ENCODE peak calls at places on chromosomes 1 and 21, in eight cellular contexts. One of them, this sample, is unnamed.

GRCh38 chr21:36385909-36386642 is 884 bp downstream of the CHAF1B start:
- DNase-seq in fibroblast of the aortic adventitia: peak
- DNase-seq in cardiac muscle cell: peak
- DNase-seq in AG10803: peak
- DNase-seq in lung: no peak
- DNase-seq in body of pancreas: no peak
- DNase-seq in BE2C: no peak
- DNase-seq in mucosa of descending colon: no peak
- DNase-seq in this sample: no peak

GRCh38 chr1:44423706-44424546 is 18.9 kb downstream of the RNF220 start:
- DNase-seq in fibroblast of the aortic adventitia: peak
- DNase-seq in BE2C: no peak
- DNase-seq in mucosa of descending colon: peak
- DNase-seq in body of pancreas: peak
- DNase-seq in cardiac muscle cell: peak
- DNase-seq in lung: peak
- DNase-seq in AG10803: peak
- DNase-seq in this sample: peak

GRCh38 chr1:1040004-1040991 is 20.4 kb downstream of the AGRN start:
- DNase-seq in cardiac muscle cell: peak
- DNase-seq in lung: peak
- DNase-seq in fibroblast of the aortic adventitia: peak
- DNase-seq in BE2C: peak
- DNase-seq in mucosa of descending colon: peak
- DNase-seq in body of pancreas: peak
- DNase-seq in AG10803: peak
- DNase-seq in this sample: peak

GRCh38 chr1:38341694-38342093 is 295.1 kb upstream of the POU3F1 start:
- DNase-seq in AG10803: no peak
- DNase-seq in mucosa of descending colon: no peak
- DNase-seq in body of pancreas: no peak
- DNase-seq in BE2C: no peak
- DNase-seq in cardiac muscle cell: no peak
- DNase-seq in lung: no peak
- DNase-seq in fibroblast of the aortic adventitia: no peak
- DNase-seq in this sample: no peak

GRCh38 chr1:21647431-21648373 is 21.5 kb downstream of the RAP1GAP start:
- DNase-seq in cardiac muscle cell: peak
- DNase-seq in body of pancreas: peak
- DNase-seq in fibroblast of the aortic adventitia: peak
- DNase-seq in BE2C: no peak
- DNase-seq in AG10803: no peak
- DNase-seq in mucosa of descending colon: peak
- DNase-seq in lung: no peak
- DNase-seq in this sample: no peak

GRCh38 chr21:36889401-36889800 is 77.1 kb downstream of the HLCS start:
- DNase-seq in cardiac muscle cell: peak
- DNase-seq in BE2C: no peak
- DNase-seq in fibroblast of the aortic adventitia: peak
- DNase-seq in mucosa of descending colon: no peak
- DNase-seq in body of pancreas: no peak
- DNase-seq in lung: peak
- DNase-seq in AG10803: no peak
- DNase-seq in this sample: no peak

GRCh38 chr1:48223372-48224081 is 1.0 kb downstream of the SLC5A9 start:
- DNase-seq in cardiac muscle cell: no peak
- DNase-seq in lung: no peak
- DNase-seq in AG10803: no peak
- DNase-seq in body of pancreas: peak
- DNase-seq in fibroblast of the aortic adventitia: no peak
- DNase-seq in mucosa of descending colon: peak
- DNase-seq in BE2C: no peak
- DNase-seq in this sample: no peak

GRCh38 chr1:87093286-87093685 is 178.9 kb downstream of the HS2ST1 start:
- DNase-seq in fibroblast of the aortic adventitia: no peak
- DNase-seq in cardiac muscle cell: no peak
- DNase-seq in mucosa of descending colon: no peak
- DNase-seq in lung: no peak
- DNase-seq in AG10803: no peak
- DNase-seq in BE2C: no peak
- DNase-seq in body of pancreas: no peak
- DNase-seq in this sample: no peak

GRCh38 chr1:177340601-177341067 is 169.9 kb downstream of the BRINP2 start:
- DNase-seq in cardiac muscle cell: no peak
- DNase-seq in lung: no peak
- DNase-seq in BE2C: no peak
- DNase-seq in mucosa of descending colon: no peak
- DNase-seq in fibroblast of the aortic adventitia: no peak
- DNase-seq in body of pancreas: no peak
- DNase-seq in AG10803: no peak
- DNase-seq in this sample: no peak

GRCh38 chr1:207145401-207146058 is 41.5 kb downstream of the C4BPA start:
- DNase-seq in fibroblast of the aortic adventitia: no peak
- DNase-seq in AG10803: no peak
- DNase-seq in mucosa of descending colon: no peak
- DNase-seq in body of pancreas: no peak
- DNase-seq in BE2C: no peak
- DNase-seq in cardiac muscle cell: peak
- DNase-seq in lung: no peak
- DNase-seq in this sample: no peak

DNA sequence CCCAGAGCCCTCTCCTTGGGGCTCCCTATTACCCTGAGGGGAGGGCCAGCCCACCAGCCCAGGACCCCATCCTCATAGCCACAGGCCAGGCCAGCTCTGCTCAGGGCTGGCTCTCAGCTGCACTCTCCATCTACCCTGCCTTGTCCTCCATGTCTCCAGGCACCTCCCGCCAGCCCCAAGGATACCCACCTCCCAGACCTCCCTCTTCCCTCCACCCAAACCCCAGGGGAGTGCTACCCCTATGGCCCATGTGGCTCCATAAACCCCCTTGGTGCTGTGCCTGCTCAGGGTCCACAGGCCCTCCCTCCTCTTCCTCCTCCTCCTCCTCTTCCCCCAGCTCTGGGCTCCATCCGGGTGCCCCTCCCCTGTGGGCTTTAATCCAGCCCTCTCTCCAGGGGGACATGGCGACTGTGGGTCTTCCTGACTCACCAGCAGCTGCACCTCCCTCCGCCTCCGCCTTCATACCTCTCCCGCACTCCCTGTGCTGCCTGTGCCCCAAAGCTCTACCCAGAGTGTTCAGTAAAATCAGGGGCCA is 9.1 kb downstream of the YBEY start:
- DNase-seq in lung: no peak
- DNase-seq in body of pancreas: no peak
- DNase-seq in mucosa of descending colon: no peak
- DNase-seq in AG10803: peak
- DNase-seq in cardiac muscle cell: peak
- DNase-seq in BE2C: peak
- DNase-seq in fibroblast of the aortic adventitia: no peak
- DNase-seq in this sample: no peak
- H3K4me3 ChIP-seq in lung: no peak
- H3K4me3 ChIP-seq in body of pancreas: no peak
- H3K4me3 ChIP-seq in mucosa of descending colon: no peak
- H3K4me3 ChIP-seq in AG10803: no peak
- H3K4me3 ChIP-seq in cardiac muscle cell: no peak
- H3K4me3 ChIP-seq in BE2C: no peak
- H3K4me3 ChIP-seq in fibroblast of the aortic adventitia: no peak
- H3K4me3 ChIP-seq in this sample: no peak

GRCh38 chr1:2108877-2109580 is 58.8 kb downstream of the PRKCZ start:
- DNase-seq in body of pancreas: no peak
- DNase-seq in BE2C: no peak
- DNase-seq in mucosa of descending colon: peak
- DNase-seq in AG10803: no peak
- DNase-seq in fibroblast of the aortic adventitia: no peak
- DNase-seq in lung: no peak
- DNase-seq in cardiac muscle cell: no peak
- DNase-seq in this sample: no peak

GRCh38 chr1:2106681-2107405 is 56.6 kb downstream of the PRKCZ start:
- DNase-seq in lung: no peak
- DNase-seq in BE2C: no peak
- DNase-seq in cardiac muscle cell: no peak
- DNase-seq in AG10803: no peak
- DNase-seq in mucosa of descending colon: peak
- DNase-seq in body of pancreas: no peak
- DNase-seq in fibroblast of the aortic adventitia: no peak
- DNase-seq in this sample: no peak

GRCh38 chr1:2107586-2108212 is 57.5 kb downstream of the PRKCZ start:
- DNase-seq in BE2C: no peak
- DNase-seq in mucosa of descending colon: peak
- DNase-seq in fibroblast of the aortic adventitia: no peak
- DNase-seq in lung: no peak
- DNase-seq in body of pancreas: no peak
- DNase-seq in cardiac muscle cell: no peak
- DNase-seq in AG10803: no peak
- DNase-seq in this sample: no peak

GRCh38 chr1:2109581-2110021 is 59.4 kb downstream of the PRKCZ start:
- DNase-seq in mucosa of descending colon: peak
- DNase-seq in AG10803: no peak
- DNase-seq in lung: no peak
- DNase-seq in BE2C: no peak
- DNase-seq in body of pancreas: no peak
- DNase-seq in fibroblast of the aortic adventitia: no peak
- DNase-seq in cardiac muscle cell: no peak
- DNase-seq in this sample: no peak

GRCh38 chr1:2108213-2108876 is 58.1 kb downstream of the PRKCZ start:
- DNase-seq in body of pancreas: no peak
- DNase-seq in lung: no peak
- DNase-seq in mucosa of descending colon: peak
- DNase-seq in AG10803: peak
- DNase-seq in BE2C: peak
- DNase-seq in fibroblast of the aortic adventitia: peak
- DNase-seq in cardiac muscle cell: peak
- DNase-seq in this sample: no peak
- H3K4me3 ChIP-seq in body of pancreas: no peak
- H3K4me3 ChIP-seq in lung: no peak
- H3K4me3 ChIP-seq in mucosa of descending colon: no peak
- H3K4me3 ChIP-seq in AG10803: no peak
- H3K4me3 ChIP-seq in BE2C: no peak
- H3K4me3 ChIP-seq in fibroblast of the aortic adventitia: no peak
- H3K4me3 ChIP-seq in cardiac muscle cell: no peak
- H3K4me3 ChIP-seq in this sample: no peak

GRCh38 chr1:154186177-154186576 is 5.7 kb downstream of the TPM3 start:
- DNase-seq in body of pancreas: peak
- DNase-seq in BE2C: peak
- DNase-seq in fibroblast of the aortic adventitia: peak
- DNase-seq in lung: peak
- DNase-seq in mucosa of descending colon: peak
- DNase-seq in AG10803: peak
- DNase-seq in cardiac muscle cell: peak
- DNase-seq in this sample: no peak

GRCh38 chr1:154183045-154183968 is 8.6 kb downstream of the TPM3 start:
- DNase-seq in BE2C: peak
- DNase-seq in mucosa of descending colon: peak
- DNase-seq in cardiac muscle cell: peak
- DNase-seq in body of pancreas: peak
- DNase-seq in AG10803: peak
- DNase-seq in fibroblast of the aortic adventitia: peak
- DNase-seq in lung: peak
- DNase-seq in this sample: peak

GRCh38 chr1:154182342-154183044 is 9.4 kb downstream of the TPM3 start:
- DNase-seq in mucosa of descending colon: peak
- DNase-seq in cardiac muscle cell: peak
- DNase-seq in AG10803: peak
- DNase-seq in body of pancreas: peak
- DNase-seq in BE2C: peak
- DNase-seq in lung: peak
- DNase-seq in fibroblast of the aortic adventitia: peak
- DNase-seq in this sample: peak

GRCh38 chr1:154190550-154190949 is 1.4 kb downstream of the TPM3 start:
- DNase-seq in mucosa of descending colon: no peak
- DNase-seq in body of pancreas: no peak
- DNase-seq in fibroblast of the aortic adventitia: peak
- DNase-seq in cardiac muscle cell: peak
- DNase-seq in AG10803: peak
- DNase-seq in BE2C: no peak
- DNase-seq in lung: no peak
- DNase-seq in this sample: no peak

GRCh38 chr1:154186852-154187501 is 4.9 kb downstream of the TPM3 start:
- DNase-seq in mucosa of descending colon: no peak
- DNase-seq in cardiac muscle cell: no peak
- DNase-seq in BE2C: no peak
- DNase-seq in body of pancreas: no peak
- DNase-seq in lung: no peak
- DNase-seq in fibroblast of the aortic adventitia: no peak
- DNase-seq in AG10803: no peak
- DNase-seq in this sample: no peak
- H3K4me3 ChIP-seq in mucosa of descending colon: no peak
- H3K4me3 ChIP-seq in cardiac muscle cell: no peak
- H3K4me3 ChIP-seq in BE2C: no peak
- H3K4me3 ChIP-seq in body of pancreas: no peak
- H3K4me3 ChIP-seq in lung: no peak
- H3K4me3 ChIP-seq in fibroblast of the aortic adventitia: no peak
- H3K4me3 ChIP-seq in AG10803: no peak
- H3K4me3 ChIP-seq in this sample: no peak

GRCh38 chr1:227559499-227559898 is 3.9 kb upstream of the ZNF678 start:
- DNase-seq in fibroblast of the aortic adventitia: no peak
- DNase-seq in cardiac muscle cell: no peak
- DNase-seq in mucosa of descending colon: peak
- DNase-seq in AG10803: no peak
- DNase-seq in body of pancreas: no peak
- DNase-seq in lung: no peak
- DNase-seq in BE2C: no peak
- DNase-seq in this sample: no peak

GRCh38 chr1:227557962-227558806 is 5.2 kb upstream of the ZNF678 start:
- DNase-seq in cardiac muscle cell: no peak
- DNase-seq in fibroblast of the aortic adventitia: no peak
- DNase-seq in lung: no peak
- DNase-seq in BE2C: no peak
- DNase-seq in mucosa of descending colon: peak
- DNase-seq in body of pancreas: no peak
- DNase-seq in AG10803: no peak
- DNase-seq in this sample: no peak

GRCh38 chr1:227559926-227560325 is 3.4 kb upstream of the ZNF678 start:
- DNase-seq in mucosa of descending colon: no peak
- DNase-seq in lung: no peak
- DNase-seq in body of pancreas: no peak
- DNase-seq in BE2C: no peak
- DNase-seq in cardiac muscle cell: peak
- DNase-seq in AG10803: no peak
- DNase-seq in fibroblast of the aortic adventitia: no peak
- DNase-seq in this sample: no peak

GRCh38 chr1:227558807-227559186 is 4.6 kb upstream of the ZNF678 start:
- DNase-seq in fibroblast of the aortic adventitia: no peak
- DNase-seq in mucosa of descending colon: peak
- DNase-seq in BE2C: no peak
- DNase-seq in AG10803: no peak
- DNase-seq in lung: no peak
- DNase-seq in body of pancreas: no peak
- DNase-seq in cardiac muscle cell: peak
- DNase-seq in this sample: no peak

DNA sequence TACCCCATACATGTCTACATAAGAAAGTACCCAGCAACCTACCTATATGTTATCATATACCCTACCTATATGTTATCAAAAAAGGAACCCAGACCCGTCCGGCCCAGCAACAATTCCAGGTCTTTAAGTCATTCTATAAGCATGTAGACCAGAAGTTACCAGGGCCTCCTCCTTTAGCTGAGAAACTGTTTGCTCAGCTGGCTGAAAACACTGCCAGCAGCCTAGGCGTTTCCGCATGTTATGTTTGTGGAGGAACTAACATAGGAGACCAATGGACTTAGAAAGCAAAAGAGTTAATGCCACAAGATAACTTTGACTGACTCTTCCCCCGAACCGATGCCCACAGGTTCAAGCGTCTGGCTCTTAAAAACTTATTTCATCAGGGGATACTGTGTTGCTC is 7.1 kb upstream of the ZNF678 start:
- DNase-seq in AG10803: no peak
- DNase-seq in cardiac muscle cell: no peak
- DNase-seq in fibroblast of the aortic adventitia: no peak
- DNase-seq in mucosa of descending colon: peak
- DNase-seq in body of pancreas: peak
- DNase-seq in BE2C: no peak
- DNase-seq in lung: no peak
- DNase-seq in this sample: no peak
- H3K4me3 ChIP-seq in AG10803: no peak
- H3K4me3 ChIP-seq in cardiac muscle cell: no peak
- H3K4me3 ChIP-seq in fibroblast of the aortic adventitia: no peak
- H3K4me3 ChIP-seq in mucosa of descending colon: no peak
- H3K4me3 ChIP-seq in body of pancreas: no peak
- H3K4me3 ChIP-seq in BE2C: no peak
- H3K4me3 ChIP-seq in lung: no peak
- H3K4me3 ChIP-seq in this sample: no peak